ENCODE peak calls at places on chromosomes 7 and 10, in nine cellular contexts. One of them, this sample, is unnamed.
A peak's percentile ranks its signal among the peaks of the same experiment; 100 is the strongest.

GRCh38 chr10:71575934-71576801 is 143.4 kb downstream of the C10orf105 start:
- DNase-seq in WERI-Rb-1: no peak
- DNase-seq in thoracic aorta: no peak
- DNase-seq in PC-9: no peak
- DNase-seq in body of pancreas: no peak
- DNase-seq in GM23338: no peak
- DNase-seq in chondrocyte: no peak
- DNase-seq in AG04450: no peak
- DNase-seq in kidney epithelial cell: no peak
- DNase-seq in this sample: no peak

GRCh38 chr7:3309140-3309539 is 8.1 kb downstream of the SDK1 start:
- DNase-seq in PC-9: no peak
- DNase-seq in body of pancreas: no peak
- DNase-seq in thoracic aorta: no peak
- DNase-seq in kidney epithelial cell: no peak
- DNase-seq in WERI-Rb-1: no peak
- DNase-seq in chondrocyte: no peak
- DNase-seq in GM23338: no peak
- DNase-seq in AG04450: no peak
- DNase-seq in this sample: no peak

GRCh38 chr7:12550956-12551355 is 19.6 kb upstream of the SCIN start:
- DNase-seq in PC-9: no peak
- DNase-seq in body of pancreas: no peak
- DNase-seq in WERI-Rb-1: no peak
- DNase-seq in kidney epithelial cell: peak; percentile 28
- DNase-seq in AG04450: peak; percentile 2
- DNase-seq in chondrocyte: no peak
- DNase-seq in GM23338: no peak
- DNase-seq in thoracic aorta: no peak
- DNase-seq in this sample: no peak

GRCh38 chr10:63267414-63268138 is 134.4 kb downstream of the NRBF2 start:
- DNase-seq in GM23338: peak; percentile 69
- DNase-seq in kidney epithelial cell: no peak
- DNase-seq in body of pancreas: peak; percentile 54
- DNase-seq in chondrocyte: no peak
- DNase-seq in AG04450: peak; percentile 79
- DNase-seq in WERI-Rb-1: no peak
- DNase-seq in PC-9: peak; percentile 79
- DNase-seq in thoracic aorta: no peak
- DNase-seq in this sample: no peak

GRCh38 chr7:2508327-2509231 is 11.0 kb upstream of the LFNG start:
- DNase-seq in thoracic aorta: no peak
- DNase-seq in GM23338: no peak
- DNase-seq in WERI-Rb-1: peak; percentile 53
- DNase-seq in PC-9: peak; percentile 68
- DNase-seq in chondrocyte: no peak
- DNase-seq in kidney epithelial cell: no peak
- DNase-seq in AG04450: no peak
- DNase-seq in body of pancreas: peak; percentile 55
- DNase-seq in this sample: no peak

GRCh38 chr10:71950683-71951082 is 13.5 kb upstream of the CHST3 start:
- DNase-seq in body of pancreas: no peak
- DNase-seq in thoracic aorta: no peak
- DNase-seq in PC-9: no peak
- DNase-seq in AG04450: no peak
- DNase-seq in chondrocyte: no peak
- DNase-seq in kidney epithelial cell: no peak
- DNase-seq in GM23338: no peak
- DNase-seq in WERI-Rb-1: no peak
- DNase-seq in this sample: no peak

GRCh38 chr7:129095258-129095657 is 40.3 kb upstream of the TNPO3 start:
- DNase-seq in thoracic aorta: no peak
- DNase-seq in AG04450: no peak
- DNase-seq in chondrocyte: no peak
- DNase-seq in kidney epithelial cell: no peak
- DNase-seq in WERI-Rb-1: no peak
- DNase-seq in body of pancreas: no peak
- DNase-seq in GM23338: no peak
- DNase-seq in PC-9: no peak
- DNase-seq in this sample: no peak

GRCh38 chr7:47375590-47375989 is 206.3 kb downstream of the TNS3 start:
- DNase-seq in chondrocyte: no peak
- DNase-seq in kidney epithelial cell: no peak
- DNase-seq in thoracic aorta: no peak
- DNase-seq in body of pancreas: no peak
- DNase-seq in AG04450: no peak
- DNase-seq in PC-9: no peak
- DNase-seq in GM23338: no peak
- DNase-seq in WERI-Rb-1: no peak
- DNase-seq in this sample: no peak

GRCh38 chr7:76357379-76358052 is 1.3 kb downstream of the YWHAG start:
- DNase-seq in PC-9: no peak
- DNase-seq in thoracic aorta: no peak
- DNase-seq in kidney epithelial cell: no peak
- DNase-seq in GM23338: no peak
- DNase-seq in chondrocyte: no peak
- DNase-seq in WERI-Rb-1: no peak
- DNase-seq in body of pancreas: no peak
- DNase-seq in AG04450: no peak
- DNase-seq in this sample: no peak

GRCh38 chr10:86078639-86079035 is 288.0 kb downstream of the GRID1 start:
- DNase-seq in body of pancreas: no peak
- DNase-seq in thoracic aorta: no peak
- DNase-seq in chondrocyte: peak; percentile 70
- DNase-seq in WERI-Rb-1: no peak
- DNase-seq in PC-9: no peak
- DNase-seq in kidney epithelial cell: no peak
- DNase-seq in AG04450: no peak
- DNase-seq in GM23338: no peak
- DNase-seq in this sample: no peak

GRCh38 chr10:33154590-33154989 is 179.9 kb downstream of the NRP1 start:
- DNase-seq in AG04450: no peak
- DNase-seq in chondrocyte: no peak
- DNase-seq in kidney epithelial cell: no peak
- DNase-seq in body of pancreas: no peak
- DNase-seq in WERI-Rb-1: no peak
- DNase-seq in thoracic aorta: no peak
- DNase-seq in GM23338: no peak
- DNase-seq in PC-9: no peak
- DNase-seq in this sample: no peak

GRCh38 chr10:30898964-30899363 is 132.7 kb downstream of the ZNF438 start:
- DNase-seq in GM23338: no peak
- DNase-seq in thoracic aorta: no peak
- DNase-seq in AG04450: no peak
- DNase-seq in WERI-Rb-1: no peak
- DNase-seq in body of pancreas: no peak
- DNase-seq in kidney epithelial cell: no peak
- DNase-seq in PC-9: no peak
- DNase-seq in chondrocyte: no peak
- DNase-seq in this sample: no peak

GRCh38 chr10:70779685-70780369 is 5.3 kb downstream of the TBATA start:
- DNase-seq in WERI-Rb-1: no peak
- DNase-seq in AG04450: no peak
- DNase-seq in kidney epithelial cell: no peak
- DNase-seq in GM23338: no peak
- DNase-seq in PC-9: no peak
- DNase-seq in body of pancreas: peak; percentile 20
- DNase-seq in thoracic aorta: no peak
- DNase-seq in chondrocyte: no peak
- DNase-seq in this sample: no peak

GRCh38 chr7:47482013-47482761 is 99.7 kb downstream of the TNS3 start:
- DNase-seq in WERI-Rb-1: no peak
- DNase-seq in AG04450: peak; percentile 89
- DNase-seq in chondrocyte: no peak
- DNase-seq in kidney epithelial cell: peak; percentile 89
- DNase-seq in PC-9: peak; percentile 99
- DNase-seq in GM23338: no peak
- DNase-seq in thoracic aorta: peak; percentile 54
- DNase-seq in body of pancreas: peak; percentile 80
- DNase-seq in this sample: no peak

GRCh38 chr10:71564221-71564820 is 155.3 kb downstream of the C10orf105 start:
- DNase-seq in GM23338: no peak
- DNase-seq in body of pancreas: no peak
- DNase-seq in thoracic aorta: no peak
- DNase-seq in kidney epithelial cell: no peak
- DNase-seq in chondrocyte: no peak
- DNase-seq in AG04450: no peak
- DNase-seq in PC-9: no peak
- DNase-seq in WERI-Rb-1: no peak
- DNase-seq in this sample: no peak

GRCh38 chr10:86333813-86334514 is 32.6 kb downstream of the GRID1 start:
- DNase-seq in PC-9: no peak
- DNase-seq in AG04450: no peak
- DNase-seq in WERI-Rb-1: no peak
- DNase-seq in thoracic aorta: no peak
- DNase-seq in chondrocyte: peak; percentile 60
- DNase-seq in GM23338: no peak
- DNase-seq in body of pancreas: no peak
- DNase-seq in kidney epithelial cell: no peak
- DNase-seq in this sample: peak; percentile 8

GRCh38 chr10:58747687-58748086 is 235.0 kb downstream of the BICC1 start:
- DNase-seq in GM23338: no peak
- DNase-seq in PC-9: no peak
- DNase-seq in thoracic aorta: no peak
- DNase-seq in kidney epithelial cell: no peak
- DNase-seq in AG04450: no peak
- DNase-seq in body of pancreas: no peak
- DNase-seq in WERI-Rb-1: no peak
- DNase-seq in chondrocyte: no peak
- DNase-seq in this sample: no peak

GRCh38 chr7:100886142-100886935 is 3.2 kb downstream of the UFSP1 start:
- DNase-seq in GM23338: no peak
- DNase-seq in PC-9: no peak
- DNase-seq in WERI-Rb-1: no peak
- DNase-seq in kidney epithelial cell: no peak
- DNase-seq in AG04450: no peak
- DNase-seq in body of pancreas: no peak
- DNase-seq in chondrocyte: no peak
- DNase-seq in thoracic aorta: no peak
- DNase-seq in this sample: no peak

GRCh38 chr10:107141539-107142061 is 22.9 kb downstream of the SORCS1 start:
- DNase-seq in GM23338: no peak
- DNase-seq in PC-9: no peak
- DNase-seq in kidney epithelial cell: no peak
- DNase-seq in body of pancreas: no peak
- DNase-seq in AG04450: no peak
- DNase-seq in WERI-Rb-1: no peak
- DNase-seq in chondrocyte: no peak
- DNase-seq in thoracic aorta: no peak
- DNase-seq in this sample: no peak

GRCh38 chr7:47091141-47091540 is 490.8 kb downstream of the TNS3 start:
- DNase-seq in PC-9: no peak
- DNase-seq in body of pancreas: no peak
- DNase-seq in WERI-Rb-1: no peak
- DNase-seq in thoracic aorta: no peak
- DNase-seq in kidney epithelial cell: peak; percentile 42
- DNase-seq in GM23338: no peak
- DNase-seq in chondrocyte: no peak
- DNase-seq in AG04450: no peak
- DNase-seq in this sample: no peak

GRCh38 chr7:102149416-102149815 is 137.3 kb upstream of the SH2B2 start:
- DNase-seq in WERI-Rb-1: no peak
- DNase-seq in PC-9: no peak
- DNase-seq in chondrocyte: no peak
- DNase-seq in GM23338: no peak
- DNase-seq in AG04450: no peak
- DNase-seq in body of pancreas: no peak
- DNase-seq in kidney epithelial cell: no peak
- DNase-seq in thoracic aorta: no peak
- DNase-seq in this sample: no peak

GRCh38 chr10:122172311-122173008 is 98.6 kb upstream of the BTBD16 start:
- DNase-seq in chondrocyte: no peak
- DNase-seq in PC-9: no peak
- DNase-seq in WERI-Rb-1: no peak
- DNase-seq in kidney epithelial cell: no peak
- DNase-seq in GM23338: peak; percentile 37
- DNase-seq in AG04450: no peak
- DNase-seq in thoracic aorta: no peak
- DNase-seq in body of pancreas: no peak
- DNase-seq in this sample: no peak
- TF ChIP-seq CTCF in chondrocyte: no peak
- TF ChIP-seq CTCF in PC-9: no peak
- TF ChIP-seq CTCF in WERI-Rb-1: no peak
- TF ChIP-seq CTCF in kidney epithelial cell: no peak
- TF ChIP-seq CTCF in GM23338: no peak
- TF ChIP-seq CTCF in AG04450: no peak
- TF ChIP-seq CTCF in thoracic aorta: no peak
- TF ChIP-seq CTCF in body of pancreas: no peak
- TF ChIP-seq CTCF in this sample: no peak

GRCh38 chr10:73768881-73769280 is 13.0 kb upstream of the CHCHD1 start:
- DNase-seq in PC-9: no peak
- DNase-seq in WERI-Rb-1: no peak
- DNase-seq in kidney epithelial cell: no peak
- DNase-seq in GM23338: peak; percentile 54
- DNase-seq in thoracic aorta: no peak
- DNase-seq in chondrocyte: no peak
- DNase-seq in body of pancreas: no peak
- DNase-seq in AG04450: no peak
- DNase-seq in this sample: no peak
- TF ChIP-seq CTCF in PC-9: no peak
- TF ChIP-seq CTCF in WERI-Rb-1: no peak
- TF ChIP-seq CTCF in kidney epithelial cell: peak; percentile 29
- TF ChIP-seq CTCF in GM23338: peak; percentile 23
- TF ChIP-seq CTCF in thoracic aorta: no peak
- TF ChIP-seq CTCF in chondrocyte: no peak
- TF ChIP-seq CTCF in body of pancreas: no peak
- TF ChIP-seq CTCF in AG04450: no peak
- TF ChIP-seq CTCF in this sample: no peak

DNA sequence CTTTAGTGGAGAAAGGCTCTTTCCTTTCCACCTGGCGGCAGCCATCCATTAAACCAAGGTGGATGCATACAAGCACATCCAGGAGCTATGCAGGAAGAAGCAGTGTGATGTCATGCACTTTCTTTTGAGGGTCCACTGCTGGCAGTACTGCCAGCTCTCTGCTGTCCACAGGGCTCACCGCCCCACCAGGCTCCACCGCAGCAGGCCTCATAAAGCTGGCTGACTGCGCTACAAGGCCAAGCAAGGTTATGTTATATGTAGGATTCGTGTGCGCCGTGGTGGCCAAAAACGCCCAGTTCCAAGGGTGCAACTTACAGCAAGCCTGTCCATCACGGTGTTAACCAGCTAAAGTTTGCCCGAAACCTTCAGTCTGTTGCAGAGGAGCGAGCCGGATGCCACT is 37.3 kb upstream of the TRUB1 start:
- DNase-seq in GM23338: no peak
- DNase-seq in chondrocyte: no peak
- DNase-seq in body of pancreas: no peak
- DNase-seq in kidney epithelial cell: no peak
- DNase-seq in thoracic aorta: no peak
- DNase-seq in WERI-Rb-1: no peak
- DNase-seq in PC-9: no peak
- DNase-seq in AG04450: no peak
- DNase-seq in this sample: no peak
- TF ChIP-seq CTCF in GM23338: no peak
- TF ChIP-seq CTCF in chondrocyte: no peak
- TF ChIP-seq CTCF in body of pancreas: no peak
- TF ChIP-seq CTCF in kidney epithelial cell: no peak
- TF ChIP-seq CTCF in thoracic aorta: no peak
- TF ChIP-seq CTCF in WERI-Rb-1: no peak
- TF ChIP-seq CTCF in PC-9: no peak
- TF ChIP-seq CTCF in AG04450: no peak
- TF ChIP-seq CTCF in this sample: no peak

GRCh38 chr7:153193144-153193595 is 433.6 kb downstream of the ACTR3B start:
- DNase-seq in thoracic aorta: no peak
- DNase-seq in chondrocyte: no peak
- DNase-seq in body of pancreas: peak; percentile 30
- DNase-seq in AG04450: no peak
- DNase-seq in PC-9: no peak
- DNase-seq in GM23338: peak; percentile 71
- DNase-seq in WERI-Rb-1: peak; percentile 50
- DNase-seq in kidney epithelial cell: no peak
- DNase-seq in this sample: peak; percentile 45
- TF ChIP-seq CTCF in thoracic aorta: no peak
- TF ChIP-seq CTCF in chondrocyte: peak; percentile 24
- TF ChIP-seq CTCF in body of pancreas: peak; percentile 39
- TF ChIP-seq CTCF in AG04450: no peak
- TF ChIP-seq CTCF in PC-9: peak; percentile 78
- TF ChIP-seq CTCF in GM23338: peak; percentile 65
- TF ChIP-seq CTCF in WERI-Rb-1: peak; percentile 90
- TF ChIP-seq CTCF in kidney epithelial cell: peak; percentile 64
- TF ChIP-seq CTCF in this sample: peak; percentile 50